ENCODE peak calls at places on chromosomes 5 and 9, in ten cellular contexts. C, M, G, W, H, X, S, F, N and I are unnamed samples.

GRCh38 chr5:60801406-60802090 is 42.5 kb downstream of the ELOVL7 start:
- DNase-seq in C (no peak), M (no peak), G (no peak), W (no peak), H (no peak), X (no peak), S (no peak), F (no peak), N (no peak), I (no peak)

GRCh38 chr5:158414333-158414762 is 555.4 kb upstream of the CLINT1 start:
- DNase-seq in C (no peak), M (no peak), G (no peak), W (peak; percentile 37), H (no peak), X (peak; percentile 20), S (peak; percentile 80), F (peak; percentile 42), N (no peak), I (no peak)

GRCh38 chr5:136082390-136083193 is 50.1 kb upstream of the SMAD5 start:
- DNase-seq in C (no peak), M (peak; percentile 21), G (no peak), W (peak; percentile 48), H (peak; percentile 87), X (peak; percentile 81), S (peak; percentile 87), F (peak; percentile 85), N (no peak), I (peak; percentile 90)

GRCh38 chr5:59133801-59134261 is 551.0 kb downstream of the RAB3C start:
- DNase-seq in C (no peak), M (no peak), G (no peak), W (no peak), H (no peak), X (no peak), S (no peak), F (peak; percentile 88), N (peak; percentile 89), I (peak; percentile 82)

GRCh38 chr5:179731791-179732411 is 721 bp upstream of the MAML1 start:
- DNase-seq in C (peak; percentile 65), M (peak; percentile 18), G (no peak), W (no peak), H (peak; percentile 38), X (peak; percentile 37), S (peak; percentile 69), F (peak; percentile 90), N (peak; percentile 80), I (peak; percentile 89)

GRCh38 chr9:124133752-124134151 is 122.2 kb downstream of the LHX2 start:
- DNase-seq in C (no peak), M (no peak), G (peak; percentile 81), W (no peak), H (no peak), X (no peak), S (no peak), F (peak; percentile 44), N (no peak), I (peak; percentile 61)

GRCh38 chr5:113278976-113279375 is 155.8 kb downstream of the TSSK1B start:
- DNase-seq in C (no peak), M (no peak), G (no peak), W (no peak), H (no peak), X (no peak), S (no peak), F (peak; percentile 34), N (no peak), I (peak; percentile 46)

GRCh38 chr5:143434261-143435206 is 31.0 kb upstream of the NR3C1 start:
- DNase-seq in C (no peak), M (peak; percentile 46), G (no peak), W (peak; percentile 3), H (no peak), X (no peak), S (no peak), F (peak; percentile 54), N (no peak), I (no peak)

GRCh38 chr5:180353226-180353962 is at the start of gene GFPT2:
- DNase-seq in C (peak; percentile 79), M (peak; percentile 67), G (peak; percentile 90), W (peak; percentile 49), H (peak; percentile 93), X (peak; percentile 85), S (peak; percentile 93), F (peak; percentile 70), N (no peak), I (peak; percentile 78)

GRCh38 chr9:23467276-23467675 is 358.8 kb downstream of the ELAVL2 start:
- DNase-seq in C (no peak), M (no peak), G (no peak), W (no peak), H (no peak), X (no peak), S (no peak), F (no peak), N (no peak), I (no peak)

GRCh38 chr5:98296426-98296825 is 477.0 kb upstream of the RGMB start:
- DNase-seq in C (no peak), M (no peak), G (no peak), W (no peak), H (no peak), X (no peak), S (no peak), F (peak; percentile 43), N (peak; percentile 16), I (peak; percentile 67)

GRCh38 chr9:128836509-128837145 is 7.0 kb upstream of the SPOUT1 start:
- DNase-seq in C (peak; percentile 28), M (no peak), G (no peak), W (no peak), H (no peak), X (no peak), S (no peak), F (no peak), N (no peak), I (no peak)

GRCh38 chr5:54832066-54832465 is 153.3 kb downstream of the ESM1 start:
- DNase-seq in C (no peak), M (no peak), G (no peak), W (no peak), H (no peak), X (no peak), S (no peak), F (peak; percentile 47), N (peak; percentile 70), I (peak; percentile 91)

DNA sequence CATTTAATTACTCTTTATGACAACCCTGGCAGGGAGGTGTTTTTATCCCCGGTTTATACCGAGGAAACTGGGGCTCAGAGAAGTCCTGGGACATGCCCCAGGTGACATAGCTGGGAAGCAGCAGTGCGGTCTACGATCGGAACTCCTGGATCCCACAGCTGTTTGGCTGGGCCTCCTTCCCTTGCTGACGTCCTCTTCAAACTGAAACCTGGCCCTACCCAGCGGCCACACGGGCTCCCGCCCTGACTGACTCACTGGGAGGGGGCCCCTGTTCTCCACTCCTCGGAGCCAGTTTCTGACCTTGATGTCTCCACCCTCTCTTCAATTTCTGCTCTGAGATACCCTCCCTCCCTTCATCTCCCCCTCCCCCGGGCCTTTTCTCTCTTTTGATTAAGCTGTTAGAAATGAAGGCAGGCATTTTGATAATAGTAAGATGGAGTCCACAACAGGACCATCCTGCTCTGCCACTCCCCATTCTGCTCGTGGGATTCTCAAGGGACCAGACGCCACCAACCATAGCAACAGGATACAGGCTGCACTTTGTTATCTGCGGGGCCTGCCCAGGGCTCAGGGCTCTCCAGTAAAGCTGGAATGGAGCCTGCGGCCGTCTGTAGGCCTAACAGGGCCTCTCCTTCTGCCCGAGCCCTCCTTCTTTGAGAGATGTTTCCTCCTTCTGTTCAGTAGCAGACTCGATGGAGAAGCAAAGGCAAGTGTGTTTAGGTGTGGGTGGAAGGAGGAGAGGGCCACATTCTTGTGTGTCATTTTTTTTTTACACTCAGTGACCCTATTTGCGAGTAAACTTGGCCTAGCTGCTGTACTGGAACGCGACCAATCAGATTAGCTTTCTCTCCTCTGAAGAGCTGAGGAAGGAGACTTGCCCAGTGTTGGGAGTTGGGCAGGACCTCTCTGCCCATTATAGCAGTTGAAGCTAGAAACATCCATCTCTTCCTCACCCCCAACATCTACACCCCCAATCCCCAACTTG is 8.7 kb upstream of the EPB41L4B start:
- DNase-seq in C (peak; percentile 84), M (no peak), G (peak; percentile 87), W (no peak), H (peak; percentile 80), X (peak; percentile 52), S (peak; percentile 67), F (peak; percentile 78), N (no peak), I (no peak)
- H3K4me3 ChIP-seq in C (no peak overlapping the region), M (no peak overlapping the region), G (no peak overlapping the region), W (no peak overlapping the region), H (no peak overlapping the region), X (no peak overlapping the region), S (peak overlapping the region; percentile 10), F (no peak overlapping the region), N (no peak overlapping the region), I (no peak overlapping the region)

DNA sequence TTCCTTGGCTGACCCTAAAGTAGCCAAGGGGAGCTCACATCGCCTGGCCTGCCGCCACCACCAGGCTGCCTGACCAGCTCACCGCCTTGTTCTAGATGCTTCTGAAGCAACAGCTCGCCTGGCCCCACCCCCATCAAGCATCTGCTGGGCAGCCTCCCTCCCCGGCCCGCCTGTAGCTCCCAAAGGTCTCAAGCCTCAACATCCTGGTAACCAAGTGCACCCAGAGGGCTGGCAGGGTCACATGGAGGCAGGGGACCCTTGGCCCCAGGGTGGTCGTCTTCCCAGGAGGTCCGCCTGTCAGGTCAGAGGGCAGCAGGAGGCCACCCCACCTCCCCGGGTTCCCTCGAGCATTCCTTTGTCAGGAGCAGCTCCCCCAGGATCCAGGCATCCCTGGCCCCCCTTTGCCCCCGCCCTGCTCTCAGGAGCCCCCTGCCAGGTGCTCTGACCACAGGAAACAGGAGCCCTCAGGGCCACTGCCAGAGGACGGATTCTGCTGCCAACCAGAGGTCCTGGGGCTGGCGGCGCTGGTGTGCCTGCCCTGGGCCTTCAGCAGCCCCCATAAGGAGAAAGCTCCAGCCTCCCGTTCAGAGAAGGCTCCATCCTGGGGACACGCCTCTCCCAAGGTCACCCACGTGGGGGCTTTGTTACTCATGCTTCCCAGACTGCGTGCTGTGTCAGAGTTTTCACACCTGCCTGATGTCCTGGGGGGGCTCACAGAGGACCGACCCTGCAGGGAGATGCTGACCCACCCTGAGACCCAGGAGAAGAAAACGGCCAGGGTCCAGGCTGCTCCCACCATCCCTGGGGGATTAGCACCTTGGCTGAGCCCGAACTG is 3.5 kb upstream of the LRRC14B start:
- DNase-seq in C (no peak), M (no peak), G (no peak), W (no peak), H (peak; percentile 57), X (peak; percentile 16), S (peak; percentile 59), F (no peak), N (no peak), I (peak; percentile 36)
- H3K4me3 ChIP-seq in C (no peak overlapping the region), M (no peak overlapping the region), G (peak overlapping the region; percentile 24), W (peak overlapping the region; percentile 58), H (no peak overlapping the region), X (peak overlapping the region; percentile 47), S (peak overlapping the region; percentile 34), F (peak overlapping the region; percentile 38), N (no peak overlapping the region), I (peak overlapping the region; percentile 37)

GRCh38 chr5:35861718-35862117 is 5.0 kb downstream of the IL7R start:
- DNase-seq in C (no peak), M (no peak), G (no peak), W (no peak), H (no peak), X (no peak), S (no peak), F (peak; percentile 8), N (no peak), I (peak; percentile 58)
- H3K4me3 ChIP-seq in C (no peak overlapping the region), M (no peak overlapping the region), G (no peak overlapping the region), W (no peak overlapping the region), H (no peak overlapping the region), X (no peak overlapping the region), S (no peak overlapping the region), F (no peak overlapping the region), N (no peak overlapping the region), I (no peak overlapping the region)

DNA sequence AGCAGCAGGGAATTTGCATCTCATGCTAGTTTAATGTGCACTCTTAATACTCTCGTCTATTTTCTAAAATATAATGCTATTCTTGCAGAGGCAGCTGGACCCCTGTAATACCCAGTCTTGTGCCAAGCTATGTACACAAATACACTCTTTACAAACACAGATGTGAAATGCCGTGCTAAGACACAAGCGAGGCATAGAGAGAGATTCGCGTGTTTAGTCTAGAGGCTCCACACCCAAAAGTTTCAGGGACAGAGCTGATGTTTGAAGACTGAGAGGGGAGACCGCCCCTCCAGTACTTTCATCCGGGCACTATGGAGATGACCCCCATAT is 1.2 kb downstream of the DPYSL3 start:
- DNase-seq in C (no peak), M (no peak), G (no peak), W (no peak), H (no peak), X (no peak), S (no peak), F (peak; percentile 40), N (no peak), I (no peak)
- H3K4me3 ChIP-seq in C (no peak overlapping the region), M (no peak overlapping the region), G (peak overlapping the region; percentile 65), W (peak overlapping the region; percentile 91), H (peak overlapping the region; percentile 53), X (peak overlapping the region; percentile 78), S (peak overlapping the region; percentile 77), F (peak overlapping the region; percentile 98), N (peak overlapping the region; percentile 79), I (peak overlapping the region; percentile 82)